ENCODE peak calls at places on chromosomes 4 and X, in four cellular contexts. H, M, K and V are unnamed samples. For H3K4me1, the result is how much of the 10 kb centered on the place peaks cover.

GRCh38 chr4:128450326-128451120 is 162.9 kb upstream of the PGRMC2 start:
- DNase-seq in H (peak), M (no peak), K (no peak), V (no peak)

GRCh38 chr4:1202526-1203378 is 30.4 kb upstream of the SPON2 start:
- DNase-seq in M (peak), K (no peak), H (no peak), V (no peak)

GRCh38 chrX:119495734-119496520 is 27.7 kb downstream of the SLC25A5 start:
- DNase-seq in M (no peak), H (no peak), K (no peak), V (no peak)

GRCh38 chr4:168854216-168854921 is 155.7 kb downstream of the CBR4 start:
- DNase-seq in H (no peak), M (no peak), K (peak), V (no peak)

GRCh38 chr4:47383829-47384427 is 79.6 kb downstream of the COMMD8 start:
- DNase-seq in M (no peak), H (no peak), K (peak), V (peak)

GRCh38 chr4:77007358-77008230 is 58.0 kb downstream of the SEPTIN11 start:
- DNase-seq in K (no peak), M (no peak), H (no peak), V (peak)

GRCh38 chr4:153576443-153576774 is 107.7 kb upstream of the TLR2 start:
- DNase-seq in K (no peak), M (no peak), H (no peak), V (no peak)

GRCh38 chr4:2673157-2673556 is 83.0 kb downstream of the TNIP2 start:
- DNase-seq in K (peak), M (no peak), H (no peak), V (no peak)

GRCh38 chr4:104491396-104491821 is 3.3 kb downstream of the CXXC4 start:
- DNase-seq in M (no peak), K (peak), H (no peak), V (no peak)

GRCh38 chrX:44343412-44343942 is at the start of gene EFHC2:
- DNase-seq in M (peak), K (peak), H (no peak), V (no peak)

GRCh38 chr4:118032691-118033090 is 1.6 kb upstream of the NDST3 start:
- DNase-seq in H (no peak), K (no peak), M (no peak), V (peak)

GRCh38 chr4:128810331-128810870 is 901 bp downstream of the JADE1 start:
- DNase-seq in H (no peak), K (peak), M (peak), V (peak)

GRCh38 chr4:144699565-144699964 is 53.6 kb downstream of the HHIP start:
- DNase-seq in M (no peak), K (no peak), H (no peak), V (no peak)

GRCh38 chr4:70713453-70714026 is 8.2 kb upstream of the RUFY3 start:
- DNase-seq in H (no peak), K (no peak), M (no peak), V (peak)

GRCh38 chrX:7065473-7065872 is 82.0 kb upstream of the STS start:
- DNase-seq in K (no peak), M (no peak), H (no peak), V (no peak)

GRCh38 chr4:54423066-54423465 is 194.0 kb downstream of the PDGFRA start:
- DNase-seq in M (no peak), K (no peak), H (no peak), V (peak)

GRCh38 chrX:112614640-112615039 is 65.1 kb downstream of the LHFPL1 start:
- DNase-seq in H (no peak), K (no peak), M (no peak), V (no peak)

GRCh38 chrX:66634272-66634671 is 4.6 kb downstream of the EDA2R start:
- DNase-seq in M (no peak), H (no peak), K (no peak), V (no peak)

GRCh38 chr4:128831526-128832252 is 22.2 kb downstream of the JADE1 start:
- DNase-seq in M (no peak), H (no peak), K (no peak), V (no peak)

GRCh38 chr4:167100120-167100519 is 134.2 kb downstream of the SPOCK3 start:
- DNase-seq in H (no peak), K (peak), M (no peak), V (peak)

GRCh38 chrX:23745786-23746185 is 2.7 kb upstream of the ACOT9 start:
- DNase-seq in H (no peak), K (no peak), M (no peak), V (no peak)

GRCh38 chr4:11230888-11231287 is 197.8 kb downstream of the HS3ST1 start:
- DNase-seq in K (no peak), M (no peak), H (no peak), V (no peak)

GRCh38 chr4:7649741-7650531 is 215.2 kb upstream of the PSAPL1 start:
- DNase-seq in M (no peak), K (no peak), H (peak), V (peak)
- H3K4me1 ChIP-seq in M (under half), K (under half), H (under half), V (under half)

GRCh38 chrX:130607431-130607830 is 205.6 kb downstream of the RBMX2 start:
- DNase-seq in K (no peak), M (no peak), H (no peak), V (no peak)
- H3K27ac ChIP-seq in K (no peak), M (no peak), H (no peak), V (no peak)

GRCh38 chrX:148600581-148600980 is 100.2 kb downstream of the AFF2 start:
- DNase-seq in H (no peak), K (no peak), M (no peak), V (no peak)
- TF ChIP-seq CTCF in H (no peak), K (no peak), M (no peak), V (no peak)

DNA sequence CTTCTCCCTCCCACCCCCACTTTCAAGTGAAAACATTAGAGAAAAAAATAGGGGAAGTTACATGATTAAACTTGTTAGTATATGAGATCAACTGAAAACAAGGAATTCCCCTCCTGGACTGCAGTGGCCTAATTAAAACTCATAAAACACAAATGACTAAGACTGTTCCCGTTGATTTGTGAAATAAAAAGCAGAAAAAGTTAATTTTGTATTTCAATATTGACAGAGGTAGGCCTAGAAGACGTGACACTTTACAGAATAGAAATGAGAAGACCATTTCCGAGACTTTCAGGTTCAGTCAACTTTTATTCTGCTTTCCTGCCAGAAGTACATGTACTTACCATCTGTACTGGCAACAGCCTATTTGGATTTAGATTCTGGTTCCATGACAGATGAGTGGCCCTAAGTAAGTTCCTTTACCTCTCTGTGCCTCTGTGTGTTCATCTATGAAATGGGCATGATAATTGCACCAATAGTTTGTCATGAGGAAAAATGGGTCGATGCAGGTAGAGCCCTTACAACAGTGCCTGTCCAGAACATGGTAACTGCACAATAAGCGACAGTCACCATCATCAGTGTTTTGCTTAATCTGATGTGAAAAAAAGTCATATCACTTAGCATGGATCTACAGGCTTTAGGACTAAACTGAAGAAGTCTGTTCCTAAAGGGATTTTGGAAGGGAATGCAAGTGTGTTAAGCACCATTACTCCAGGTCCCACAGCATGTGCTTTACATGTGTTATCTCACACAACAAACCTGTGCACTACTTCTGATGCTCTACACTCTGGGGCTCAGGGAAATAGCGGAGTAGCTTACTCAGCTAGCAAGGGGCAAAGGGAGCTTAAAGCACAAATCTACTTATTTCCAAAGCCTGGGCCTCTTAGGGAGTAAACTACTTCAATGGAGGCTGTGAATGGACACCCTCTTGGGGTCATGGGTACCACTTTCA is 562.3 kb upstream of the DIPK2B start:
- DNase-seq in M (no peak), H (no peak), K (no peak), V (no peak)
- H3K4me1 ChIP-seq in M (under half), H (under half), K (under half), V (half or more)

GRCh38 chrX:13428055-13428786 is 108.4 kb upstream of the ATXN3L start:
- DNase-seq in M (no peak), H (no peak), K (no peak), V (peak)
- H3K27ac ChIP-seq in M (no peak), H (no peak), K (no peak), V (peak)

GRCh38 chr4:146110847-146111485 is 64.6 kb upstream of the LSM6 start:
- DNase-seq in M (no peak), K (no peak), H (peak), V (no peak)

GRCh38 chr4:146114066-146114465 is 61.5 kb upstream of the LSM6 start:
- DNase-seq in M (no peak), H (peak), K (no peak), V (no peak)

GRCh38 chr4:146107587-146107986 is 67.9 kb upstream of the LSM6 start:
- DNase-seq in M (no peak), H (no peak), K (no peak), V (no peak)

GRCh38 chr4:146113171-146113570 is 62.3 kb upstream of the LSM6 start:
- DNase-seq in H (peak), M (no peak), K (no peak), V (no peak)

GRCh38 chr4:146112389-146112788 is 63.1 kb upstream of the LSM6 start:
- DNase-seq in H (no peak), K (no peak), M (no peak), V (no peak)
- TF ChIP-seq CTCF in H (no peak), K (no peak), M (no peak), V (no peak)

DNA sequence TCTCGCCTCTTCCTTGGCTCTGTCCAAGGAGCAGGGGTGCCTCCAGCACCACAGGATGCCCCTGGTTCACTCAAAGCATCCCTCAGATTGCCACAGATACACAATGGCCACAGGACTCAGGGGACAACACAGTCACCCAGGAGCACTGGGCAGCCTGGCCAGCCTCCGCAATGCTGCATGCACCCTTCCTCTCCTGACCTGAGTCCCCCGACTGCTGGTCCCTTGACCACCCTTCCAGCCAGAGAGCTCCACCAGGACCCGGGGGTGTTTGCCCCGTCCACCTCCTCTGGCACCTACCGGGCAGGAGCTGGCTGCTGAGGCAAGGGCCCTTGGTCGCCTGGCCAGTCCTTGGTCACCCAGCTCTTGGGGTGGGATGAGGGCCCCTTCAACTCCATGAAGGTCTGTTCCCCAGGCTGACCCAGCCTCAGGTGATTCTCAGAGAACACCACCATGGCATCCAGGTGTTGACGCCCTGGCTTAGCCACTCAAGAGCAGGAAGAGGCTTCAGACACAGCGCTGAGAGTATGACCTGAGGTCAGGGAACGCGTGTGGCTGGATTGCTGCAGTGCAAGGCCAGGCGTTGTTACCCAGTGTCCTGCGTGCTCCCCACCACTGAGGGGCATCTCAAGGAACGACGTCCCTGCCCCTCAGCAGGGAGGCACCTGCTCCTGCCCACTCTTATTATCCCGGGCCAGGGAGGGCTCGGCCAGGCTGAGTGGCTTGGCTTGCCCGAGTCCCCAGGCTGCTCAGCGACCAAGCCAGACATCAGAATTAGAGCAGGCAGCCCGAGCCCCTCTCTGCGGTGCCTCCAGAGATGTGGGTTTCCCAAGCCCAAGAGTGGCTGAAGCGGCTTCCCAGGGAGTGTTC is 10.2 kb downstream of the ADRA2C start:
- DNase-seq in K (no peak), M (peak), H (no peak), V (no peak)
- H3K4me1 ChIP-seq in K (under half), M (under half), H (under half), V (under half)

DNA sequence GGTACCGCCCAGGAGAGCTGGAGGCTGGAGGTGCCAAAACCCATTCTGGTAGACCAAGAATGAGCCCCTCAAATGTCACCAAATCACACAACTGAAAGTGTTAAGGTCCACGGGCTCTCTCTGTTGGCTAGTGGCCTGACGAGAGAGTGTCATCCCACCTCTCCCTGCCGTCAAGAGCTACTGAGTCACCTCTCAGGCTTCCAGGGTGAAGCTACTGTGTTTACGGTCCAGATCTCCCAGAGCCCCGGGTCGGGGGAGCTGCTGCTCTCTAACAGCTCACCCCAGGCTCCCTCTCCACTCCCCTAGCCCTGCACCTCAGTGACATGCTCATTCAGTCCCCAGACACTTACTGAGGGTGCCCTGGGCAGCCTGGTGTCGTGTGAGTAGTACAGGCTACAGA is 59.2 kb downstream of the ADGRG2 start:
- DNase-seq in K (no peak), M (no peak), H (no peak), V (no peak)
- H3K27ac ChIP-seq in K (no peak), M (no peak), H (no peak), V (no peak)